ENCODE peak calls at places on chromosomes 12 and 14, in ten cellular contexts. C, J, Z, U, O, A, L, Y, F and S are unnamed samples.

GRCh38 chr14:59313063-59314018 is 124.9 kb downstream of the DAAM1 start:
- DNase-seq in C (no peak), J (no peak), Z (no peak), U (no peak), O (no peak), A (no peak), L (no peak), Y (no peak), F (no peak), S (no peak)

GRCh38 chr12:57238854-57239554 is 9.5 kb downstream of the SHMT2 start:
- DNase-seq in C (peak), J (peak), Z (no peak), U (peak), O (peak), A (peak), L (peak), Y (peak), F (peak), S (peak)

GRCh38 chr12:131042848-131043245 is 89.1 kb downstream of the ADGRD1 start:
- DNase-seq in C (no peak), J (no peak), Z (no peak), U (no peak), O (no peak), A (no peak), L (no peak), Y (no peak), F (no peak), S (no peak)

GRCh38 chr12:39619660-39620433 is at the start of gene ABCD2:
- DNase-seq in C (peak), J (peak), Z (peak), U (peak), O (peak), A (peak), L (peak), Y (peak), F (peak), S (peak)

GRCh38 chr14:51224551-51224950 is 15.5 kb upstream of the TMX1 start:
- DNase-seq in C (no peak), J (no peak), Z (no peak), U (no peak), O (no peak), A (no peak), L (no peak), Y (no peak), F (no peak), S (no peak)

GRCh38 chr12:121613424-121613823 is 12.9 kb upstream of the ORAI1 start:
- DNase-seq in C (no peak), J (no peak), Z (no peak), U (no peak), O (no peak), A (no peak), L (no peak), Y (no peak), F (no peak), S (no peak)

GRCh38 chr12:106387847-106388246 is 30.3 kb downstream of the POLR3B start:
- DNase-seq in C (no peak), J (peak), Z (no peak), U (no peak), O (no peak), A (no peak), L (no peak), Y (no peak), F (no peak), S (no peak)

GRCh38 chr12:23949212-23950010 is at the start of gene SOX5:
- DNase-seq in C (peak), J (peak), Z (no peak), U (no peak), O (peak), A (peak), L (no peak), Y (no peak), F (no peak), S (no peak)

GRCh38 chr14:94906577-94906976 is 136.7 kb upstream of the GSC start:
- DNase-seq in C (peak), J (no peak), Z (no peak), U (no peak), O (no peak), A (no peak), L (no peak), Y (no peak), F (no peak), S (no peak)

GRCh38 chr14:66443158-66443695 is 42.9 kb upstream of the CCDC196 start:
- DNase-seq in C (no peak), J (no peak), Z (no peak), U (no peak), O (no peak), A (no peak), L (no peak), Y (no peak), F (no peak), S (no peak)

GRCh38 chr12:69502342-69503081 is 32.3 kb downstream of the FRS2 start:
- DNase-seq in C (no peak), J (no peak), Z (no peak), U (no peak), O (no peak), A (no peak), L (no peak), Y (no peak), F (no peak), S (no peak)